ENCODE peak calls at places on chromosomes 13 and 19, in five cellular contexts. One of them, this sample, is unnamed.

GRCh38 chr19:15195381-15195964 is 5.3 kb downstream of the NOTCH3 start:
- ATAC-seq in T-cell: no peak
- ATAC-seq in right cardiac atrium: peak
- ATAC-seq in CD8-positive, alpha-beta T cell: peak
- ATAC-seq in activated naive CD4-positive, alpha-beta T cell treated with anti-CD3 and anti-CD28 coated beads, Interleukin-2, amount 50 U/mL, for 72 hours: peak
- ATAC-seq in this sample: peak

GRCh38 chr13:108561152-108561551 is 68.3 kb upstream of the MYO16 start:
- ATAC-seq in T-cell: no peak
- ATAC-seq in right cardiac atrium: no peak
- ATAC-seq in CD8-positive, alpha-beta T cell: no peak
- ATAC-seq in activated naive CD4-positive, alpha-beta T cell treated with anti-CD3 and anti-CD28 coated beads, Interleukin-2, amount 50 U/mL, for 72 hours: no peak
- ATAC-seq in this sample: no peak

GRCh38 chr13:42525035-42525504 is 48.9 kb upstream of the TNFSF11 start:
- ATAC-seq in T-cell: no peak
- ATAC-seq in right cardiac atrium: no peak
- ATAC-seq in CD8-positive, alpha-beta T cell: no peak
- ATAC-seq in activated naive CD4-positive, alpha-beta T cell treated with anti-CD3 and anti-CD28 coated beads, Interleukin-2, amount 50 U/mL, for 72 hours: no peak
- ATAC-seq in this sample: no peak

GRCh38 chr19:8505680-8506401 is 3.4 kb upstream of the PRAM1 start:
- ATAC-seq in T-cell: peak
- ATAC-seq in right cardiac atrium: peak
- ATAC-seq in CD8-positive, alpha-beta T cell: peak
- ATAC-seq in activated naive CD4-positive, alpha-beta T cell treated with anti-CD3 and anti-CD28 coated beads, Interleukin-2, amount 50 U/mL, for 72 hours: peak
- ATAC-seq in this sample: peak

GRCh38 chr13:70923863-70924752 is 815.9 kb upstream of the KLHL1 start:
- ATAC-seq in T-cell: no peak
- ATAC-seq in right cardiac atrium: no peak
- ATAC-seq in CD8-positive, alpha-beta T cell: no peak
- ATAC-seq in activated naive CD4-positive, alpha-beta T cell treated with anti-CD3 and anti-CD28 coated beads, Interleukin-2, amount 50 U/mL, for 72 hours: no peak
- ATAC-seq in this sample: no peak

GRCh38 chr13:24624801-24625231 is 55.4 kb upstream of the ATP12A start:
- ATAC-seq in T-cell: no peak
- ATAC-seq in right cardiac atrium: peak
- ATAC-seq in CD8-positive, alpha-beta T cell: no peak
- ATAC-seq in activated naive CD4-positive, alpha-beta T cell treated with anti-CD3 and anti-CD28 coated beads, Interleukin-2, amount 50 U/mL, for 72 hours: no peak
- ATAC-seq in this sample: no peak

GRCh38 chr19:58440556-58440955 is 603 bp upstream of the ZNF132 start:
- ATAC-seq in T-cell: no peak
- ATAC-seq in right cardiac atrium: peak
- ATAC-seq in CD8-positive, alpha-beta T cell: no peak
- ATAC-seq in activated naive CD4-positive, alpha-beta T cell treated with anti-CD3 and anti-CD28 coated beads, Interleukin-2, amount 50 U/mL, for 72 hours: no peak
- ATAC-seq in this sample: no peak

GRCh38 chr19:32067686-32068085 is 277.7 kb upstream of the ZNF507 start:
- ATAC-seq in T-cell: no peak
- ATAC-seq in right cardiac atrium: no peak
- ATAC-seq in CD8-positive, alpha-beta T cell: no peak
- ATAC-seq in activated naive CD4-positive, alpha-beta T cell treated with anti-CD3 and anti-CD28 coated beads, Interleukin-2, amount 50 U/mL, for 72 hours: no peak
- ATAC-seq in this sample: no peak

GRCh38 chr19:5326545-5326944 is 14.1 kb downstream of the PTPRS start:
- ATAC-seq in T-cell: no peak
- ATAC-seq in right cardiac atrium: no peak
- ATAC-seq in CD8-positive, alpha-beta T cell: no peak
- ATAC-seq in activated naive CD4-positive, alpha-beta T cell treated with anti-CD3 and anti-CD28 coated beads, Interleukin-2, amount 50 U/mL, for 72 hours: no peak
- ATAC-seq in this sample: no peak

GRCh38 chr13:29816715-29817114 is 33.7 kb downstream of the UBL3 start:
- ATAC-seq in T-cell: no peak
- ATAC-seq in right cardiac atrium: no peak
- ATAC-seq in CD8-positive, alpha-beta T cell: no peak
- ATAC-seq in activated naive CD4-positive, alpha-beta T cell treated with anti-CD3 and anti-CD28 coated beads, Interleukin-2, amount 50 U/mL, for 72 hours: no peak
- ATAC-seq in this sample: no peak

GRCh38 chr13:50257646-50258045 is 242.4 kb downstream of the KCNRG start:
- ATAC-seq in T-cell: no peak
- ATAC-seq in right cardiac atrium: no peak
- ATAC-seq in CD8-positive, alpha-beta T cell: no peak
- ATAC-seq in activated naive CD4-positive, alpha-beta T cell treated with anti-CD3 and anti-CD28 coated beads, Interleukin-2, amount 50 U/mL, for 72 hours: peak
- ATAC-seq in this sample: peak